ENCODE peak calls at places on chromosomes 5 and 9, in seven cellular contexts. One of them, this sample, is unnamed.

GRCh38 chr5:141343953-141344463 is 379 bp downstream of the PCDHGA3 start:
- DNase-seq in CD4-positive, alpha-beta T cell: no peak
- DNase-seq in spleen: no peak
- DNase-seq in transverse colon: no peak
- DNase-seq in HFF-Myc: no peak
- DNase-seq in AG10803: no peak
- DNase-seq in Panc1: no peak
- DNase-seq in this sample: no peak

GRCh38 chr5:10323588-10324488 is 16.1 kb upstream of the CMBL start:
- DNase-seq in CD4-positive, alpha-beta T cell: no peak
- DNase-seq in spleen: no peak
- DNase-seq in transverse colon: no peak
- DNase-seq in HFF-Myc: no peak
- DNase-seq in AG10803: peak; percentile 81
- DNase-seq in Panc1: no peak
- DNase-seq in this sample: no peak

GRCh38 chr5:111997308-111998159 is 240.5 kb upstream of the NREP start:
- DNase-seq in CD4-positive, alpha-beta T cell: no peak
- DNase-seq in spleen: no peak
- DNase-seq in transverse colon: no peak
- DNase-seq in HFF-Myc: peak; percentile 98
- DNase-seq in AG10803: peak; percentile 100
- DNase-seq in Panc1: peak; percentile 8
- DNase-seq in this sample: no peak

GRCh38 chr9:18666987-18667772 is 193.2 kb downstream of the ADAMTSL1 start:
- DNase-seq in CD4-positive, alpha-beta T cell: no peak
- DNase-seq in spleen: no peak
- DNase-seq in transverse colon: no peak
- DNase-seq in HFF-Myc: no peak
- DNase-seq in AG10803: peak; percentile 58
- DNase-seq in Panc1: no peak
- DNase-seq in this sample: no peak

GRCh38 chr5:71899865-71900342 is 180.8 kb downstream of the CARTPT start:
- DNase-seq in CD4-positive, alpha-beta T cell: no peak
- DNase-seq in spleen: no peak
- DNase-seq in transverse colon: no peak
- DNase-seq in HFF-Myc: no peak
- DNase-seq in AG10803: peak; percentile 30
- DNase-seq in Panc1: no peak
- DNase-seq in this sample: no peak

GRCh38 chr9:109498195-109499060 is at the start of gene PTPN3:
- DNase-seq in CD4-positive, alpha-beta T cell: no peak
- DNase-seq in spleen: no peak
- DNase-seq in transverse colon: peak; percentile 22
- DNase-seq in HFF-Myc: no peak
- DNase-seq in AG10803: no peak
- DNase-seq in Panc1: no peak
- DNase-seq in this sample: no peak

GRCh38 chr9:118362596-118362995 is 658.4 kb downstream of the TLR4 start:
- DNase-seq in CD4-positive, alpha-beta T cell: no peak
- DNase-seq in spleen: no peak
- DNase-seq in transverse colon: no peak
- DNase-seq in HFF-Myc: no peak
- DNase-seq in AG10803: peak; percentile 29
- DNase-seq in Panc1: no peak
- DNase-seq in this sample: no peak

GRCh38 chr5:173247050-173247449 is 12.0 kb upstream of the NKX2-5 start:
- DNase-seq in CD4-positive, alpha-beta T cell: no peak
- DNase-seq in spleen: peak; percentile 18
- DNase-seq in transverse colon: no peak
- DNase-seq in HFF-Myc: no peak
- DNase-seq in AG10803: no peak
- DNase-seq in Panc1: no peak
- DNase-seq in this sample: no peak

GRCh38 chr5:15620501-15620900 is 120.5 kb downstream of the FBXL7 start:
- DNase-seq in CD4-positive, alpha-beta T cell: no peak
- DNase-seq in spleen: no peak
- DNase-seq in transverse colon: no peak
- DNase-seq in HFF-Myc: peak; percentile 61
- DNase-seq in AG10803: peak; percentile 90
- DNase-seq in Panc1: no peak
- DNase-seq in this sample: no peak

GRCh38 chr9:138096192-138096845 is 218.7 kb downstream of the CACNA1B start:
- DNase-seq in CD4-positive, alpha-beta T cell: no peak
- DNase-seq in spleen: no peak
- DNase-seq in transverse colon: no peak
- DNase-seq in HFF-Myc: no peak
- DNase-seq in AG10803: no peak
- DNase-seq in Panc1: no peak
- DNase-seq in this sample: no peak

GRCh38 chr5:178544166-178544834 is 45.9 kb downstream of the COL23A1 start:
- DNase-seq in CD4-positive, alpha-beta T cell: no peak
- DNase-seq in spleen: peak; percentile 56
- DNase-seq in transverse colon: no peak
- DNase-seq in HFF-Myc: no peak
- DNase-seq in AG10803: no peak
- DNase-seq in Panc1: no peak
- DNase-seq in this sample: no peak

GRCh38 chr9:136712690-136713554 is 550 bp downstream of the DIPK1B start:
- DNase-seq in CD4-positive, alpha-beta T cell: no peak
- DNase-seq in spleen: peak; percentile 77
- DNase-seq in transverse colon: no peak
- DNase-seq in HFF-Myc: no peak
- DNase-seq in AG10803: no peak
- DNase-seq in Panc1: no peak
- DNase-seq in this sample: no peak

GRCh38 chr5:176735383-176736265 is 74.7 kb upstream of the UNC5A start:
- DNase-seq in CD4-positive, alpha-beta T cell: no peak
- DNase-seq in spleen: peak; percentile 49
- DNase-seq in transverse colon: peak; percentile 1
- DNase-seq in HFF-Myc: no peak
- DNase-seq in AG10803: no peak
- DNase-seq in Panc1: no peak
- DNase-seq in this sample: no peak

GRCh38 chr9:134393582-134394280 is 67.5 kb downstream of the RXRA start:
- DNase-seq in CD4-positive, alpha-beta T cell: no peak
- DNase-seq in spleen: no peak
- DNase-seq in transverse colon: no peak
- DNase-seq in HFF-Myc: no peak
- DNase-seq in AG10803: no peak
- DNase-seq in Panc1: no peak
- DNase-seq in this sample: no peak

GRCh38 chr9:135474915-135475314 is 4.7 kb upstream of the PPP1R26 start:
- DNase-seq in CD4-positive, alpha-beta T cell: no peak
- DNase-seq in spleen: no peak
- DNase-seq in transverse colon: no peak
- DNase-seq in HFF-Myc: no peak
- DNase-seq in AG10803: no peak
- DNase-seq in Panc1: no peak
- DNase-seq in this sample: peak; percentile 24

GRCh38 chr5:157961828-157962390 is 103.0 kb upstream of the CLINT1 start:
- DNase-seq in CD4-positive, alpha-beta T cell: no peak
- DNase-seq in spleen: no peak
- DNase-seq in transverse colon: no peak
- DNase-seq in HFF-Myc: no peak
- DNase-seq in AG10803: no peak
- DNase-seq in Panc1: no peak
- DNase-seq in this sample: no peak

GRCh38 chr5:66529704-66530103 is 66.5 kb upstream of the MAST4 start:
- DNase-seq in CD4-positive, alpha-beta T cell: no peak
- DNase-seq in spleen: no peak
- DNase-seq in transverse colon: no peak
- DNase-seq in HFF-Myc: no peak
- DNase-seq in AG10803: no peak
- DNase-seq in Panc1: no peak
- DNase-seq in this sample: no peak

GRCh38 chr5:126126574-126126973 is 296.6 kb upstream of the GRAMD2B start:
- DNase-seq in CD4-positive, alpha-beta T cell: no peak
- DNase-seq in spleen: no peak
- DNase-seq in transverse colon: no peak
- DNase-seq in HFF-Myc: no peak
- DNase-seq in AG10803: no peak
- DNase-seq in Panc1: no peak
- DNase-seq in this sample: no peak

GRCh38 chr5:176535101-176535654 is 2.0 kb downstream of the RNF44 start:
- DNase-seq in CD4-positive, alpha-beta T cell: peak; percentile 20
- DNase-seq in spleen: peak; percentile 82
- DNase-seq in transverse colon: peak; percentile 73
- DNase-seq in HFF-Myc: no peak
- DNase-seq in AG10803: peak; percentile 23
- DNase-seq in Panc1: no peak
- DNase-seq in this sample: no peak

GRCh38 chr5:171766875-171767274 is 18.7 kb upstream of the SMIM23 start:
- DNase-seq in CD4-positive, alpha-beta T cell: no peak
- DNase-seq in spleen: no peak
- DNase-seq in transverse colon: no peak
- DNase-seq in HFF-Myc: no peak
- DNase-seq in AG10803: no peak
- DNase-seq in Panc1: no peak
- DNase-seq in this sample: no peak

GRCh38 chr9:121613009-121613766 is 38.2 kb upstream of the DAB2IP start:
- DNase-seq in CD4-positive, alpha-beta T cell: no peak
- DNase-seq in spleen: no peak
- DNase-seq in transverse colon: no peak
- DNase-seq in HFF-Myc: no peak
- DNase-seq in AG10803: no peak
- DNase-seq in Panc1: no peak
- DNase-seq in this sample: no peak

GRCh38 chr9:98485706-98486105 is 223.0 kb downstream of the GABBR2 start:
- DNase-seq in CD4-positive, alpha-beta T cell: no peak
- DNase-seq in spleen: no peak
- DNase-seq in transverse colon: no peak
- DNase-seq in HFF-Myc: no peak
- DNase-seq in AG10803: no peak
- DNase-seq in Panc1: no peak
- DNase-seq in this sample: no peak

GRCh38 chr5:56900395-56900794 is 9.0 kb upstream of the SETD9 start:
- DNase-seq in CD4-positive, alpha-beta T cell: no peak
- DNase-seq in spleen: no peak
- DNase-seq in transverse colon: no peak
- DNase-seq in HFF-Myc: no peak
- DNase-seq in AG10803: peak; percentile 9
- DNase-seq in Panc1: no peak
- DNase-seq in this sample: no peak

GRCh38 chr9:87551692-87552303 is 54.1 kb downstream of the DAPK1 start:
- DNase-seq in CD4-positive, alpha-beta T cell: no peak
- DNase-seq in spleen: no peak
- DNase-seq in transverse colon: no peak
- DNase-seq in HFF-Myc: no peak
- DNase-seq in AG10803: no peak
- DNase-seq in Panc1: no peak
- DNase-seq in this sample: no peak

GRCh38 chr9:118896356-118897000 is 472.8 kb downstream of the BRINP1 start:
- DNase-seq in CD4-positive, alpha-beta T cell: no peak
- DNase-seq in spleen: no peak
- DNase-seq in transverse colon: no peak
- DNase-seq in HFF-Myc: no peak
- DNase-seq in AG10803: no peak
- DNase-seq in Panc1: no peak
- DNase-seq in this sample: no peak

DNA sequence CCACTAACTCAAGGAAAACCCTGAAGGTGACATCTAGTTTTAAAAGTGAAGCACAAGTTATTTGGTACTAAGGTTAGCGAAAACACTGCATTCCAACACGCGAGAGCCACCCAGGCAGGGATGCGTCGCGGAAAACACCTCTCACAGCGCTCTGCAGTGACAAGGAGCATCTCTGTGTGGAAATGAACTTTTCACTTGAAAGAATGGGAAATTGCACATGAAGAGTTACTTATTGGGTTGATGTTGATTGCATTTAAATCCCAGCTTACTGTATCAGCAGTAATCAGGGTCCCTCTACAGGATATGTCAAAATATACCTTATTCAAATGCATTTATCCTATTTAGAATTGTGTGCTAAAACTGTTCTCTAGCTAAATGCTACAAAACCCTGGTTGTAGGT is 144.4 kb downstream of the BNC2 start:
- DNase-seq in CD4-positive, alpha-beta T cell: no peak
- DNase-seq in spleen: no peak
- DNase-seq in transverse colon: no peak
- DNase-seq in HFF-Myc: no peak
- DNase-seq in AG10803: peak; percentile 64
- DNase-seq in Panc1: no peak
- DNase-seq in this sample: no peak
- TF ChIP-seq CTCF in CD4-positive, alpha-beta T cell: no peak
- TF ChIP-seq CTCF in spleen: no peak
- TF ChIP-seq CTCF in transverse colon: no peak
- TF ChIP-seq CTCF in HFF-Myc: no peak
- TF ChIP-seq CTCF in AG10803: peak; percentile 43
- TF ChIP-seq CTCF in Panc1: peak; percentile 11
- TF ChIP-seq CTCF in this sample: no peak

GRCh38 chr5:4905674-4906528 is 234.2 kb upstream of the ADAMTS16 start:
- DNase-seq in CD4-positive, alpha-beta T cell: no peak
- DNase-seq in spleen: no peak
- DNase-seq in transverse colon: peak; percentile 16
- DNase-seq in HFF-Myc: no peak
- DNase-seq in AG10803: no peak
- DNase-seq in Panc1: no peak
- DNase-seq in this sample: no peak
- TF ChIP-seq CTCF in CD4-positive, alpha-beta T cell: no peak
- TF ChIP-seq CTCF in spleen: no peak
- TF ChIP-seq CTCF in transverse colon: no peak
- TF ChIP-seq CTCF in HFF-Myc: no peak
- TF ChIP-seq CTCF in AG10803: no peak
- TF ChIP-seq CTCF in Panc1: no peak
- TF ChIP-seq CTCF in this sample: no peak

GRCh38 chr5:1803192-1803591 is 2.0 kb downstream of the NDUFS6 start:
- DNase-seq in CD4-positive, alpha-beta T cell: no peak
- DNase-seq in spleen: no peak
- DNase-seq in transverse colon: no peak
- DNase-seq in HFF-Myc: no peak
- DNase-seq in AG10803: no peak
- DNase-seq in Panc1: no peak
- DNase-seq in this sample: no peak

GRCh38 chr5:1800470-1801060 is 642 bp upstream of the NDUFS6 start:
- DNase-seq in CD4-positive, alpha-beta T cell: no peak
- DNase-seq in spleen: no peak
- DNase-seq in transverse colon: peak; percentile 32
- DNase-seq in HFF-Myc: no peak
- DNase-seq in AG10803: no peak
- DNase-seq in Panc1: peak; percentile 51
- DNase-seq in this sample: no peak

GRCh38 chr5:1799602-1800469 is at the start of gene MRPL36:
- DNase-seq in CD4-positive, alpha-beta T cell: peak; percentile 91
- DNase-seq in spleen: peak; percentile 98
- DNase-seq in transverse colon: peak; percentile 94
- DNase-seq in HFF-Myc: peak; percentile 52
- DNase-seq in AG10803: peak; percentile 88
- DNase-seq in Panc1: peak; percentile 69
- DNase-seq in this sample: peak; percentile 81

GRCh38 chr5:1801954-1802295 is 718 bp downstream of the NDUFS6 start:
- DNase-seq in CD4-positive, alpha-beta T cell: no peak
- DNase-seq in spleen: peak; percentile 47
- DNase-seq in transverse colon: no peak
- DNase-seq in HFF-Myc: no peak
- DNase-seq in AG10803: no peak
- DNase-seq in Panc1: no peak
- DNase-seq in this sample: no peak

GRCh38 chr5:1801061-1801953 is at the start of gene NDUFS6:
- DNase-seq in CD4-positive, alpha-beta T cell: peak; percentile 76
- DNase-seq in spleen: peak; percentile 96
- DNase-seq in transverse colon: peak; percentile 86
- DNase-seq in HFF-Myc: no peak
- DNase-seq in AG10803: peak; percentile 52
- DNase-seq in Panc1: peak; percentile 54
- DNase-seq in this sample: peak; percentile 74
- TF ChIP-seq CTCF in CD4-positive, alpha-beta T cell: no peak
- TF ChIP-seq CTCF in spleen: no peak
- TF ChIP-seq CTCF in transverse colon: peak; percentile 8
- TF ChIP-seq CTCF in HFF-Myc: no peak
- TF ChIP-seq CTCF in AG10803: no peak
- TF ChIP-seq CTCF in Panc1: no peak
- TF ChIP-seq CTCF in this sample: no peak

GRCh38 chr5:129096382-129096991 is 1.9 kb downstream of the ISOC1 start:
- DNase-seq in CD4-positive, alpha-beta T cell: no peak
- DNase-seq in spleen: no peak
- DNase-seq in transverse colon: no peak
- DNase-seq in HFF-Myc: no peak
- DNase-seq in AG10803: no peak
- DNase-seq in Panc1: no peak
- DNase-seq in this sample: no peak
- TF ChIP-seq CTCF in CD4-positive, alpha-beta T cell: no peak
- TF ChIP-seq CTCF in spleen: no peak
- TF ChIP-seq CTCF in transverse colon: no peak
- TF ChIP-seq CTCF in HFF-Myc: no peak
- TF ChIP-seq CTCF in AG10803: no peak
- TF ChIP-seq CTCF in Panc1: peak; percentile 4
- TF ChIP-seq CTCF in this sample: no peak